ENCODE peak calls at places on chromosomes 3 and 15, in eight cellular contexts. C is heart left ventricle, I is chondrocyte, B is dorsolateral prefrontal cortex, K is Caco-2, W is GM12865, M is HFF-Myc, U is keratinocyte. D is an unnamed sample.

GRCh38 chr15:39272901-39273300 is 308.0 kb upstream of the THBS1 start:
- DNase-seq in B (no peak), I (no peak), C (no peak), M (no peak), U (no peak), K (no peak), W (no peak), D (no peak)

GRCh38 chr3:59547874-59548273 is 498.0 kb upstream of the CFAP20DC start:
- DNase-seq in I (no peak), M (no peak), B (no peak), W (no peak), C (no peak), K (no peak), U (no peak), D (no peak)

GRCh38 chr3:138732465-138732864 is 102.3 kb downstream of the PIK3CB start:
- DNase-seq in U (no peak), C (no peak), M (no peak), W (no peak), K (no peak), B (no peak), I (no peak), D (no peak)

GRCh38 chr3:10430805-10431204 is 74.6 kb downstream of the ATP2B2 start:
- DNase-seq in M (no peak), B (no peak), C (no peak), I (no peak), W (no peak), U (no peak), K (no peak), D (no peak)

GRCh38 chr15:33031324-33031736 is 163.2 kb downstream of the FMN1 start:
- DNase-seq in W (no peak), U (no peak), K (no peak), B (no peak), M (peak; percentile 61), C (no peak), I (no peak), D (no peak)

GRCh38 chr3:111998661-111999641 is at the start of gene TAGLN3:
- DNase-seq in B (peak; percentile 77), I (no peak), K (no peak), M (no peak), C (no peak), W (peak; percentile 10), U (no peak), D (peak; percentile 39)

GRCh38 chr15:61227269-61228024 is 1.7 kb downstream of the RORA start:
- DNase-seq in B (no peak), U (no peak), I (no peak), K (no peak), C (peak; percentile 25), W (no peak), M (peak; percentile 17), D (peak; percentile 28)

GRCh38 chr3:128847631-128848370 is 31.6 kb upstream of the ACAD9 start:
- DNase-seq in M (no peak), U (no peak), W (no peak), B (no peak), C (no peak), I (no peak), K (no peak), D (no peak)

GRCh38 chr3:53776494-53777101 is 69.6 kb downstream of the CHDH start:
- DNase-seq in U (no peak), B (no peak), C (no peak), I (no peak), K (no peak), W (no peak), M (no peak), D (no peak)

GRCh38 chr15:81296218-81296617 is 27.7 kb downstream of the STARD5 start:
- DNase-seq in K (no peak), U (no peak), B (no peak), C (no peak), W (no peak), I (no peak), M (no peak), D (no peak)

GRCh38 chr3:133038089-133038730 is at the start of gene TMEM108:
- DNase-seq in B (peak; percentile 94), C (peak; percentile 79), I (peak; percentile 94), U (no peak), M (no peak), W (no peak), K (no peak), D (peak; percentile 37)

GRCh38 chr3:100611221-100611620 is 1.8 kb downstream of the ADGRG7 start:
- DNase-seq in B (no peak), M (no peak), U (no peak), K (no peak), C (no peak), W (no peak), I (no peak), D (no peak)

GRCh38 chr15:73628976-73629854 is 4.0 kb downstream of the NPTN start:
- DNase-seq in B (no peak), C (no peak), M (no peak), W (no peak), U (no peak), K (no peak), I (no peak), D (no peak)

GRCh38 chr3:122754867-122755835 is 38.5 kb downstream of the HSPBAP1 start:
- DNase-seq in W (peak; percentile 61), K (peak; percentile 76), U (no peak), B (no peak), C (no peak), M (no peak), I (no peak), D (peak; percentile 54)

GRCh38 chr15:76337047-76337738 is 620 bp downstream of the ISL2 start:
- DNase-seq in B (no peak), M (no peak), C (no peak), U (no peak), I (no peak), W (peak; percentile 49), K (no peak), D (peak; percentile 48)

GRCh38 chr3:123576119-123576518 is 8.7 kb downstream of the HACD2 start:
- DNase-seq in W (peak; percentile 18), M (no peak), K (no peak), U (no peak), C (no peak), B (no peak), I (no peak), D (no peak)

GRCh38 chr15:40368701-40369473 is 10.9 kb downstream of the DISP2 start:
- DNase-seq in M (no peak), U (no peak), C (no peak), W (no peak), I (no peak), B (no peak), K (no peak), D (no peak)

GRCh38 chr15:88680241-88680910 is 41.6 kb downstream of the ISG20 start:
- DNase-seq in K (no peak), B (no peak), M (no peak), C (no peak), U (no peak), I (no peak), W (no peak), D (no peak)
- TF ChIP-seq CTCF in K (no peak), B (peak; percentile 22), M (no peak), C (no peak), U (no peak), I (peak; percentile 12), W (no peak), D (no peak)

GRCh38 chr3:69454204-69454787 is 68.4 kb upstream of the FRMD4B start:
- DNase-seq in U (no peak), M (no peak), K (no peak), W (no peak), I (no peak), C (no peak), B (no peak), D (no peak)

GRCh38 chr3:69462022-69462825 is 76.3 kb upstream of the FRMD4B start:
- DNase-seq in U (peak; percentile 91), K (no peak), C (no peak), W (no peak), I (no peak), M (no peak), B (no peak), D (no peak)

GRCh38 chr3:69462826-69463100 is 76.9 kb upstream of the FRMD4B start:
- DNase-seq in I (no peak), W (no peak), K (no peak), U (no peak), M (no peak), C (no peak), B (no peak), D (no peak)

GRCh38 chr3:69460034-69460433 is 74.1 kb upstream of the FRMD4B start:
- DNase-seq in W (no peak), U (no peak), I (no peak), C (no peak), K (no peak), B (peak; percentile 35), M (no peak), D (no peak)

GRCh38 chr3:69458798-69459197 is 72.9 kb upstream of the FRMD4B start:
- DNase-seq in B (no peak), C (no peak), U (no peak), K (no peak), I (no peak), M (no peak), W (no peak), D (no peak)
- TF ChIP-seq CTCF in B (no peak), C (no peak), U (no peak), K (no peak), I (no peak), M (no peak), W (no peak), D (no peak)

GRCh38 chr3:194687638-194688206 is 2.0 kb downstream of the FAM43A start:
- DNase-seq in M (no peak), K (peak; percentile 64), U (no peak), W (peak; percentile 92), C (peak; percentile 77), I (peak; percentile 94), B (peak; percentile 47), D (peak; percentile 81)
- TF ChIP-seq CTCF in M (peak; percentile 23), K (peak; percentile 11), U (no peak), W (peak; percentile 68), C (peak; percentile 51), I (peak; percentile 79), B (peak; percentile 53), D (peak; percentile 78)

GRCh38 chr3:161272524-161272923 is 51.4 kb downstream of the NMD3 start:
- DNase-seq in U (no peak), I (no peak), M (no peak), B (no peak), W (no peak), K (no peak), C (no peak), D (no peak)
- TF ChIP-seq CTCF in U (no peak), I (no peak), M (no peak), B (no peak), W (no peak), K (no peak), C (no peak), D (no peak)

GRCh38 chr3:139982404-139982803 is 47.4 kb downstream of the CLSTN2 start:
- DNase-seq in M (no peak), B (no peak), W (no peak), I (no peak), K (peak; percentile 32), C (no peak), U (no peak), D (no peak)
- TF ChIP-seq CTCF in M (no peak), B (peak; percentile 37), W (no peak), I (peak; percentile 78), K (peak; percentile 65), C (peak; percentile 30), U (peak; percentile 30), D (no peak)

D was measured in GM13976.